ENCODE peak calls at places on chromosomes 6 and 20, in six cellular contexts. Y is heart right ventricle, A is ovary, U is A549, H is HepG2, I is gastrocnemius medialis. O is an unnamed sample.

GRCh38 chr20:20552076-20552475 is 160.4 kb downstream of the RALGAPA2 start:
- DNase-seq in A (no peak), U (no peak), Y (no peak), H (no peak), I (no peak), O (no peak)

GRCh38 chr20:38926934-38927616 is 858 bp downstream of the FAM83D start:
- DNase-seq in U (peak), A (no peak), H (no peak), Y (no peak), I (no peak), O (no peak)

GRCh38 chr6:44043036-44043478 is 84.2 kb downstream of the MRPL14 start:
- DNase-seq in I (no peak), U (peak), Y (no peak), H (peak), A (no peak), O (no peak)

GRCh38 chr6:13814938-13815575 is 700 bp upstream of the MCUR1 start:
- DNase-seq in U (no peak), H (no peak), I (no peak), A (no peak), Y (no peak), O (no peak)

GRCh38 chr20:43731469-43731868 is 4.7 kb upstream of the GTSF1L start:
- DNase-seq in U (no peak), H (no peak), I (no peak), A (no peak), Y (no peak), O (no peak)

GRCh38 chr6:68279793-68280557 is 355.1 kb upstream of the ADGRB3 start:
- DNase-seq in U (peak), A (no peak), Y (no peak), H (no peak), I (no peak), O (no peak)

GRCh38 chr20:15045246-15045645 is 707.8 kb upstream of the FLRT3 start:
- DNase-seq in I (peak), A (peak), Y (no peak), H (no peak), U (no peak), O (no peak)

GRCh38 chr20:50900261-50900660 is 31.0 kb downstream of the ADNP start:
- DNase-seq in U (no peak), A (no peak), I (no peak), H (no peak), Y (no peak), O (no peak)

GRCh38 chr6:166364480-166364879 is 18.3 kb downstream of the MPC1 start:
- DNase-seq in I (no peak), H (no peak), Y (peak), A (no peak), U (no peak), O (no peak)

GRCh38 chr6:133202610-133203343 is 38.4 kb upstream of the EYA4 start:
- DNase-seq in U (no peak), H (no peak), Y (no peak), I (no peak), A (no peak), O (no peak)

GRCh38 chr6:3911614-3912336 is 62.6 kb downstream of the FAM50B start:
- DNase-seq in Y (peak), I (no peak), U (peak), H (peak), A (peak), O (peak)

GRCh38 chr20:16179919-16180318 is 393.3 kb downstream of the KIF16B start:
- DNase-seq in Y (no peak), A (no peak), U (no peak), I (no peak), H (no peak), O (no peak)

GRCh38 chr6:42113929-42114636 is 28.3 kb downstream of the C6orf132 start:
- DNase-seq in Y (no peak), H (peak), U (peak), A (no peak), I (no peak), O (no peak)

GRCh38 chr6:37142047-37142614 is 27.8 kb upstream of the PIM1 start:
- DNase-seq in H (no peak), A (no peak), U (no peak), Y (no peak), I (no peak), O (no peak)

GRCh38 chr6:10373642-10374359 is 41.1 kb downstream of the TFAP2A start:
- DNase-seq in Y (no peak), I (no peak), H (peak), U (peak), A (no peak), O (peak)

GRCh38 chr6:134724653-134725340 is 225.1 kb downstream of the ALDH8A1 start:
- DNase-seq in H (no peak), I (no peak), Y (peak), U (peak), A (no peak), O (no peak)

GRCh38 chr6:111015656-111016190 is 33.9 kb downstream of the RPF2 start:
- DNase-seq in H (no peak), I (no peak), A (no peak), Y (no peak), U (no peak), O (no peak)

GRCh38 chr6:156988276-156989158 is 211.3 kb downstream of the ARID1B start:
- DNase-seq in H (peak), A (no peak), U (no peak), I (no peak), Y (no peak), O (no peak)

GRCh38 chr6:129501401-129502051 is 208.5 kb downstream of the ARHGAP18 start:
- DNase-seq in Y (no peak), H (peak), I (peak), U (peak), A (no peak), O (no peak)

GRCh38 chr6:90284236-90284744 is 12.4 kb downstream of the BACH2 start:
- DNase-seq in Y (no peak), I (peak), U (peak), A (peak), H (no peak), O (no peak)

GRCh38 chr20:58238490-58238889 is 10.0 kb upstream of the ANKRD60 start:
- DNase-seq in I (no peak), H (no peak), A (no peak), Y (no peak), U (no peak), O (no peak)

GRCh38 chr20:47878601-47879004 is 93.3 kb upstream of the SULF2 start:
- DNase-seq in U (no peak), H (no peak), A (no peak), Y (no peak), I (no peak), O (no peak)

GRCh38 chr6:111478064-111478476 is 4.9 kb downstream of the REV3L start:
- DNase-seq in U (no peak), I (no peak), H (peak), Y (no peak), A (no peak), O (no peak)

GRCh38 chr6:41505084-41506049 is 40.8 kb upstream of the FOXP4 start:
- DNase-seq in I (peak), H (no peak), A (peak), U (no peak), Y (peak), O (peak)

GRCh38 chr6:158782432-158783166 is 36.6 kb downstream of the EZR start:
- DNase-seq in U (no peak), A (no peak), Y (no peak), H (no peak), I (no peak), O (no peak)

GRCh38 chr6:137949686-137950390 is 82.8 kb downstream of the TNFAIP3 start:
- DNase-seq in I (no peak), U (no peak), H (no peak), Y (no peak), A (no peak), O (no peak)

GRCh38 chr6:117389227-117390057 is 36.3 kb downstream of the ROS1 start:
- DNase-seq in Y (no peak), H (peak), A (no peak), I (no peak), U (peak), O (no peak)

GRCh38 chr6:159372333-159372732 is 203.1 kb downstream of the FNDC1 start:
- DNase-seq in A (no peak), H (no peak), Y (no peak), I (no peak), U (no peak), O (no peak)

GRCh38 chr6:28985396-28986164 is 19.5 kb downstream of the ZNF311 start:
- DNase-seq in A (peak), I (peak), Y (peak), H (peak), U (peak), O (peak)

GRCh38 chr6:38024908-38025307 is 205.4 kb downstream of the ZFAND3 start:
- DNase-seq in A (no peak), U (no peak), I (no peak), H (no peak), Y (no peak), O (no peak)

GRCh38 chr6:143965503-143966171 is 42.4 kb downstream of the PLAGL1 start:
- DNase-seq in I (no peak), U (no peak), A (no peak), Y (no peak), H (no peak), O (no peak)

GRCh38 chr6:135243871-135244796 is 63.0 kb downstream of the MYB start:
- DNase-seq in H (no peak), A (no peak), I (no peak), U (no peak), Y (no peak), O (no peak)

GRCh38 chr6:44190712-44191111 is 26.0 kb upstream of the MYMX start:
- DNase-seq in U (no peak), I (no peak), A (no peak), Y (no peak), H (no peak), O (no peak)

GRCh38 chr6:136822051-136822378 is 377 bp upstream of the PEX7 start:
- DNase-seq in A (no peak), I (no peak), H (no peak), U (no peak), Y (no peak), O (no peak)

GRCh38 chr6:6730831-6731230 is 142.3 kb downstream of the LY86 start:
- DNase-seq in A (no peak), U (peak), H (no peak), Y (peak), I (peak), O (no peak)

DNA sequence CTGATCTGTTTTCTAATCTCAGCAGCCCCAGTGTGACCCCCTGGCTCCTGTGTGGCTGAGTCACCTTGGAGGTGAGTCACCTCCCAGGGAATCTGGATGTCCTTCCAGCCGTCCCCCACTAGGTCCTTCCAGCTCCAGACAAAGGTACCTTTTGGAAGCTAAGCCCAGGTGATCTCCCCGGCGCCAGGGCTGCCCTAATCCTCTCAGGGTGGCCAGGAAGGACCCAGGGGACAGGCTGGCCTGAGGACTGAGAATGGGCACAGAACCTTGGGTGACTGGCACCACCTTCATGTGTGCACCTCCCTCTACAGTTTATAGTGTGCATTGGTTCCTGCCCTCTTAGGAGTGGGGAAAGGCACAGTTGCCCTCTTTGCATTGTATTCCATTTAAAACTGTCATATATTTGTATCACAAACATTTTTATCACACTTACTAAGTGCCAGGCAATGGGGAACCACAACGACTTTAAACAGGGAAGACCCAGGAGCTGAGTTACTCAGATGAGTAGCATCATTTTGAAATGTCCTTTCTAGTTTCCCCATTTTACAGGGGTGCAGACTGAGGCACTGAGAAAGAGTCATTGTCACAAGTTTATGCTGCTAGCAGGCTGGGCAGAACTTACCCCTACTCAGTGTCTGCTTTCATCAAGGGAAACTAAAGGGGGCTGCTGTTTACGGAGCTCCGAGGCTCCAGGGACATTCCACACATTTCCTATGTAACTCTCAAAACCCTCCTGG is 2.6 kb upstream of the BPIFB4 start:
- DNase-seq in Y (no peak), I (no peak), U (no peak), A (no peak), H (peak), O (no peak)
- TF ChIP-seq CTCF in Y (peak), I (no peak), U (no peak), A (no peak), H (peak), O (no peak)

GRCh38 chr6:140828833-140829232 is 1303.9 kb upstream of the GJE1 start:
- DNase-seq in A (no peak), Y (no peak), I (no peak), H (no peak), U (no peak), O (no peak)
- H3K4me3 ChIP-seq in A (no peak), Y (no peak), I (no peak), H (no peak), U (no peak), O (no peak)

DNA sequence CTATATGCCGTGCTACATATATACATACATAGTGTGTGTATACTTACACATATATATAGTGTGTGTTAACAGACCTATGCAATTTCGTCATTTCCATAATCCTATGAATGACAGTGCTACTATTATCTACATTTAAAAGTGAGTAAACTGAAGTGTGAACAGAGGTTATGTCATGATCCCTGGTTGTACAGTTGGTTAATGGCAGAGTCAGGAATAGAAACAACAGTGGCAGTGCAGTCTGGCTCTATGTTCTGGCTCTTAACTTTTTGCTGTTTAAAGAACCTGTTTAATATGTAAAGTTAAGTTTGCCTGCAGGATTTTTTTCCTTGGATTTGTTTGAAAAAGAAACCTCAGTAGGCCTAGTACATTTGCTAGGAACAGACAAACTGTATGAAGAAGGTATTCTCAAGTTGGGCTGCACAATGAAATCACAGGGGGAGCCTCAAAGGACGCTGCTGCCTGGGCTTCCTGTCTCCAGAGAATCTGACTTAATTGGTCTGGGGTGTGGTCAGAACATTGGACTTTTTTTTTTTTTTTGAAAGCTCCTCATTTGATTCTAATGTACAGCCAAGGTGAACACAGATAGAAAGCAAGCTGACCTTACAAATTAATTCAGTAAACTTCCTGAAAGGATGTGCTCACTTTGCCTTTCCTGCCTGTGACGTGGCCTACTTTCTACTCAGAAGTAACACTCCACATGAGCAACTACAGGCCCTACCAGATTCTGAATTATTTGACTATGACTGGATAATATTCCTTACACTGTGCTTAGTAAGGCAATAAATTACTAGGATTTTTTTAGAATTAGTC is 29.4 kb downstream of the PLCB1 start:
- DNase-seq in U (no peak), I (no peak), Y (peak), H (no peak), A (no peak), O (no peak)
- H3K27ac ChIP-seq in U (no peak), I (peak), Y (peak), H (no peak), A (no peak), O (no peak)

DNA sequence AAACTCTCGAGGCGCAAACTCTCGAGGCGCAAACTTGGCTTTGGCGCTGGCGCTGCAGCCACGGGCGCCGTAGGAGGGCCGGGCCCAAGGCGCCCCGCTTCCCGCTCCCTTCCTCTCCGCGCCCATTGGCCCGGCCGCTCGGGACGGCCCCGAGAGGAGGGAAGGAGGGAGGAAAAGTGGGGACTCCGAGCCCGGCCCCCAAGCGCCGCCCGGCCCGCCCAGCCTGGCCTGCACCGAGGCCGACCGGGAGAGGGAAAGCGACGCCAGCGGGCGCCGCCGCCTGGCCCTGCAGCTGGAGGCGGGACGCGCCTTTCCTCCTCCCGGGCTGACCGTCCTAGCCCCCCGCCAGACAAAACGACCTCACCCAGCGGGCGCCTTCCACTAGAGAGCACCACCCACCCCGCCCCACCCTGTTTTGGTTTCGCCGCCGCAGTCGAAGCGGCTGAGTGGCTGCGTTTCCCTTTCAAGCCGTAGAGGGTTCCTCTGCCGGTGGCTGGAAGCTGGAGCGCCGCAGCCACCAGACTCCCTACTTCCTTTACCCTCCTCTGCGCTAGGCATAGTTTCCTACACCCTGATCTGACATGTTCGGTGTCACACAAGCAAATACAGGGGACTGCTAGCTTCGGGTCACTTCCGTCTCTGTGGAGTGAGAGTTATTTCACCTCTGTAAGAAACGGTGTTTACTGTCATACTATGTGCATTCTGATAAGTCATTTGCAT is at the start of gene MBOAT1:
- DNase-seq in H (peak), A (peak), I (peak), Y (peak), U (peak), O (peak)
- TF ChIP-seq CTCF in H (peak), A (no peak), I (no peak), Y (no peak), U (peak), O (no peak)

GRCh38 chr6:141097471-141097870 is 1035.3 kb upstream of the GJE1 start:
- DNase-seq in A (no peak), Y (no peak), U (no peak), H (no peak), I (no peak), O (no peak)

GRCh38 chr6:141095308-141095707 is 1037.4 kb upstream of the GJE1 start:
- DNase-seq in A (no peak), H (no peak), I (no peak), U (no peak), Y (no peak), O (no peak)
- H3K4me3 ChIP-seq in A (no peak), H (no peak), I (no peak), U (no peak), Y (no peak), O (no peak)

GRCh38 chr6:154461348-154461747 is 49.1 kb downstream of the CNKSR3 start:
- DNase-seq in A (no peak), U (no peak), I (no peak), Y (no peak), H (no peak), O (no peak)

GRCh38 chr6:154458565-154459475 is 51.7 kb downstream of the CNKSR3 start:
- DNase-seq in U (no peak), Y (no peak), I (no peak), A (no peak), H (no peak), O (no peak)

GRCh38 chr6:154460306-154461071 is 50.0 kb downstream of the CNKSR3 start:
- DNase-seq in U (no peak), Y (no peak), A (peak), I (no peak), H (peak), O (no peak)

GRCh38 chr6:154457881-154458284 is 52.6 kb downstream of the CNKSR3 start:
- DNase-seq in U (no peak), I (no peak), Y (no peak), H (no peak), A (no peak), O (no peak)

DNA sequence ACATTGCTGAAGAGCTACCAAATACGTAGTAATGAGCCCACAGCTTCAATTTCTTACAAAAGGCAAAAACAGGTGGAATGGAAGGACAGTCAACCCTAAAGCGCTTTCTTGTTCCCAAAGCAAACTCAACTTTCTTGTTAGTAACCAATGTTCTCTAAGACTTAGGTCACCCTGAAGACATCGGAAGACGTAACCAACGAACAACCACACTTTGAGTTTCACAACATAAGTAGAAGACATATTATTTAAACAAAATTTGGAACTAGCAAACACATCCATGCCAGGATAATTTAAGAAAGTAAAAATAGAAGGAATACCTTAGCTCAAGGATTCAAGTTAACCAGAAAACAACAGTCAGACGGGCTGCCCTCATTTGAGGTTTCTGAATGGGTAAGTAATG is 51.0 kb downstream of the CNKSR3 start:
- DNase-seq in I (no peak), A (no peak), U (no peak), H (no peak), Y (no peak), O (no peak)
- H3K27ac ChIP-seq in I (no peak), A (peak), U (no peak), H (peak), Y (no peak), O (no peak)

DNA sequence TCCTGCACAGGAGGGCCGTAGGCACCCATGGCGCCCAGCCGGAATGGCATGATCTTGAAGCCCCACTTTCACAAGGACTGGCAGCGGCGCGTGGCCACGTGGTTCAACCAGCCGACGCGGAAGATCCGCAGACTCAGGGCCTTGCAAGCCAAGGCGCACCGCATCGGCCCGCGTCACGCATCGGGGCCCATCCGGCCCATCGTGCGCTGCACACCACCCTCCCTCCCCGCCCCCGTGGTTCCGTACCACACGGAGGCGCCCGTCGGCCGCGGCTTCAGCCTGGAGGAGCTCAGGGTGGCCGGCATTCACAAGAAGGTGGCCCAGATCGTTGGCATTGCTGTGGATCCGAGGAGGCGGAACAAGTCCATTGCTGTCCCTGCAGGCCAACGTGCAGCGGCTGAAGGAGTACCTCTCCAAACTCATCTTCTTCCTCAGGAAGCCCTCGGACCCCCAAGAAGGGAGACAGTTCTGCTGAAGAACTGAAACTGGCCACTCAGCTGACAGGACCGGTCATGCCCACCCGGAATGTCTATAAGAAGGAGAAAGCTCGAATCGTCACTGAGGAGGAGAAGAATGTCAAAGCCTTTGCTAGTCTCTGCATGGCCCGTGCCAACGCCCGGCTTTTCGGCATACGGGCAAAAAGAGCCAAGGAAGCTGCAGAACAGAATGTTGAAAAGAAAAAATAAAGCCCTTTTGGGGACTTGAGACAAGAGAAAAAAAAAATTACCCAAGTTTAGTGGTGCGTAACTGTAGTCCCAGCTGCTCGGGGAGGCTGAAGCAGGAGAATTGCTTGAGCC is 9.9 kb upstream of the NCOA5 start:
- DNase-seq in U (no peak), H (no peak), Y (no peak), A (no peak), I (no peak), O (no peak)
- TF ChIP-seq CTCF in U (no peak), H (peak), Y (peak), A (no peak), I (no peak), O (no peak)

O was measured in coronary artery.